ENCODE peak calls at places on chromosomes 7 and 10, in ten cellular contexts. I is breast epithelium, P is AG09319, T is A549, C is cardiac muscle cell, G is GM20000, Y is tibial nerve, K is AG04449, U is CD14-positive monocyte, Q is esophagus squamous epithelium. H is an unnamed sample.

GRCh38 chr10:69316313-69317059 is 38.2 kb downstream of the HK1 start:
- DNase-seq in I (no peak), P (no peak), T (no peak), C (no peak), G (no peak), Y (peak), K (no peak), U (no peak), Q (no peak), H (no peak)

GRCh38 chr7:132785861-132786260 is 209.6 kb upstream of the PLXNA4 start:
- DNase-seq in I (no peak), P (no peak), T (no peak), C (no peak), G (no peak), Y (no peak), K (no peak), U (no peak), Q (no peak), H (no peak)

GRCh38 chr7:48088559-48089414 is at the start of gene UPP1:
- DNase-seq in I (peak), P (peak), T (peak), C (peak), G (peak), Y (peak), K (peak), U (peak), Q (peak), H (peak)

GRCh38 chr7:69654849-69655707 is 56.8 kb downstream of the AUTS2 start:
- DNase-seq in I (no peak), P (no peak), T (no peak), C (no peak), G (no peak), Y (no peak), K (no peak), U (no peak), Q (no peak), H (no peak)

GRCh38 chr7:157047148-157047547 is 36.7 kb upstream of the MNX1 start:
- DNase-seq in I (no peak), P (no peak), T (peak), C (no peak), G (no peak), Y (no peak), K (no peak), U (no peak), Q (no peak), H (no peak)

GRCh38 chr7:150390206-150390605 is 11.1 kb downstream of the ZNF775 start:
- DNase-seq in I (no peak), P (no peak), T (no peak), C (no peak), G (no peak), Y (no peak), K (no peak), U (peak), Q (no peak), H (no peak)

GRCh38 chr10:34305189-34305588 is 509.9 kb downstream of the PARD3 start:
- DNase-seq in I (peak), P (no peak), T (peak), C (peak), G (peak), Y (no peak), K (no peak), U (no peak), Q (no peak), H (no peak)

GRCh38 chr7:73779517-73779916 is 9.4 kb upstream of the CLDN3 start:
- DNase-seq in I (no peak), P (no peak), T (no peak), C (no peak), G (no peak), Y (no peak), K (no peak), U (no peak), Q (no peak), H (no peak)

GRCh38 chr7:101626069-101626671 is 2.9 kb downstream of the MYL10 start:
- DNase-seq in I (no peak), P (no peak), T (no peak), C (no peak), G (no peak), Y (no peak), K (no peak), U (no peak), Q (no peak), H (no peak)

GRCh38 chr7:65438593-65438992 is 64.9 kb downstream of the ZNF92 start:
- DNase-seq in I (no peak), P (peak), T (no peak), C (no peak), G (no peak), Y (no peak), K (peak), U (no peak), Q (no peak), H (peak)

GRCh38 chr10:50929670-50930069 is 44.2 kb upstream of the A1CF start:
- DNase-seq in I (no peak), P (no peak), T (no peak), C (no peak), G (no peak), Y (no peak), K (no peak), U (no peak), Q (no peak), H (no peak)

GRCh38 chr10:112467541-112468075 is 20.6 kb downstream of the VTI1A start:
- DNase-seq in I (no peak), P (no peak), T (no peak), C (no peak), G (no peak), Y (no peak), K (no peak), U (no peak), Q (no peak), H (no peak)

GRCh38 chr10:72079356-72079755 is 9.0 kb downstream of the SPOCK2 start:
- DNase-seq in I (no peak), P (no peak), T (no peak), C (no peak), G (no peak), Y (no peak), K (no peak), U (no peak), Q (no peak), H (no peak)

GRCh38 chr10:111990734-111991133 is 192.8 kb downstream of the GPAM start:
- DNase-seq in I (no peak), P (no peak), T (no peak), C (no peak), G (no peak), Y (no peak), K (no peak), U (no peak), Q (no peak), H (no peak)

GRCh38 chr7:69893915-69894314 is 295.6 kb downstream of the AUTS2 start:
- DNase-seq in I (no peak), P (no peak), T (peak), C (no peak), G (peak), Y (no peak), K (no peak), U (no peak), Q (no peak), H (no peak)

GRCh38 chr7:50782376-50783208 is at the start of gene GRB10:
- DNase-seq in I (no peak), P (no peak), T (no peak), C (peak), G (no peak), Y (no peak), K (no peak), U (no peak), Q (no peak), H (no peak)

GRCh38 chr10:436911-437665 is 252.4 kb downstream of the DIP2C start:
- DNase-seq in I (no peak), P (no peak), T (no peak), C (no peak), G (no peak), Y (no peak), K (no peak), U (no peak), Q (no peak), H (no peak)

GRCh38 chr7:109073543-109073942 is 503.9 kb downstream of the DNAJB9 start:
- DNase-seq in I (no peak), P (no peak), T (no peak), C (no peak), G (no peak), Y (no peak), K (no peak), U (no peak), Q (no peak), H (no peak)

GRCh38 chr10:129958118-129958685 is 5.9 kb downstream of the EBF3 start:
- DNase-seq in I (no peak), P (no peak), T (no peak), C (peak), G (no peak), Y (no peak), K (no peak), U (no peak), Q (no peak), H (no peak)

GRCh38 chr10:16930540-16930939 is 113.3 kb upstream of the RSU1 start:
- DNase-seq in I (no peak), P (no peak), T (no peak), C (no peak), G (no peak), Y (no peak), K (no peak), U (no peak), Q (no peak), H (no peak)

GRCh38 chr7:545470-545869 is 25.8 kb upstream of the PDGFA start:
- DNase-seq in I (no peak), P (no peak), T (no peak), C (no peak), G (no peak), Y (no peak), K (no peak), U (no peak), Q (no peak), H (no peak)

GRCh38 chr7:108660465-108660864 is 90.8 kb downstream of the DNAJB9 start:
- DNase-seq in I (no peak), P (no peak), T (no peak), C (no peak), G (no peak), Y (no peak), K (no peak), U (no peak), Q (no peak), H (no peak)

GRCh38 chr10:117685431-117685830 is 142.9 kb downstream of the EMX2 start:
- DNase-seq in I (no peak), P (no peak), T (no peak), C (no peak), G (no peak), Y (no peak), K (no peak), U (no peak), Q (no peak), H (no peak)

GRCh38 chr10:79252450-79252849 is 94.8 kb upstream of the PPIF start:
- DNase-seq in I (no peak), P (no peak), T (no peak), C (no peak), G (no peak), Y (no peak), K (no peak), U (no peak), Q (no peak), H (no peak)

GRCh38 chr10:44576715-44577191 is 191.9 kb upstream of the CXCL12 start:
- DNase-seq in I (peak), P (peak), T (no peak), C (no peak), G (no peak), Y (no peak), K (peak), U (no peak), Q (no peak), H (no peak)

GRCh38 chr7:116210345-116211005 is at the start of gene TES:
- DNase-seq in I (peak), P (no peak), T (peak), C (peak), G (peak), Y (no peak), K (no peak), U (peak), Q (no peak), H (no peak)

GRCh38 chr10:73648252-73648651 is 7.0 kb upstream of the MYOZ1 start:
- DNase-seq in I (no peak), P (no peak), T (no peak), C (no peak), G (no peak), Y (no peak), K (no peak), U (no peak), Q (no peak), H (no peak)

GRCh38 chr10:16020836-16021235 is 160.5 kb upstream of the MINDY3 start:
- DNase-seq in I (no peak), P (no peak), T (no peak), C (no peak), G (no peak), Y (no peak), K (no peak), U (no peak), Q (no peak), H (no peak)

GRCh38 chr7:82897500-82897899 is 265.2 kb downstream of the PCLO start:
- DNase-seq in I (no peak), P (no peak), T (no peak), C (no peak), G (no peak), Y (no peak), K (no peak), U (no peak), Q (no peak), H (no peak)

GRCh38 chr7:150580615-150580986 is 13.4 kb downstream of the GIMAP4 start:
- DNase-seq in I (no peak), P (no peak), T (no peak), C (no peak), G (no peak), Y (no peak), K (no peak), U (no peak), Q (no peak), H (no peak)

GRCh38 chr7:132773527-132773956 is 197.3 kb upstream of the PLXNA4 start:
- DNase-seq in I (no peak), P (peak), T (no peak), C (no peak), G (no peak), Y (no peak), K (peak), U (no peak), Q (no peak), H (peak)

GRCh38 chr10:5448333-5449048 is 36.1 kb downstream of the NET1 start:
- DNase-seq in I (no peak), P (no peak), T (no peak), C (no peak), G (no peak), Y (no peak), K (no peak), U (no peak), Q (no peak), H (no peak)

GRCh38 chr10:5447611-5448071 is 35.3 kb downstream of the NET1 start:
- DNase-seq in I (no peak), P (no peak), T (no peak), C (no peak), G (peak), Y (no peak), K (no peak), U (no peak), Q (no peak), H (no peak)

GRCh38 chr10:5450605-5451384 is 38.4 kb downstream of the NET1 start:
- DNase-seq in I (no peak), P (no peak), T (no peak), C (no peak), G (no peak), Y (no peak), K (no peak), U (no peak), Q (no peak), H (no peak)

GRCh38 chr10:5449227-5449626 is 36.9 kb downstream of the NET1 start:
- DNase-seq in I (no peak), P (no peak), T (no peak), C (no peak), G (no peak), Y (no peak), K (no peak), U (no peak), Q (no peak), H (no peak)

DNA sequence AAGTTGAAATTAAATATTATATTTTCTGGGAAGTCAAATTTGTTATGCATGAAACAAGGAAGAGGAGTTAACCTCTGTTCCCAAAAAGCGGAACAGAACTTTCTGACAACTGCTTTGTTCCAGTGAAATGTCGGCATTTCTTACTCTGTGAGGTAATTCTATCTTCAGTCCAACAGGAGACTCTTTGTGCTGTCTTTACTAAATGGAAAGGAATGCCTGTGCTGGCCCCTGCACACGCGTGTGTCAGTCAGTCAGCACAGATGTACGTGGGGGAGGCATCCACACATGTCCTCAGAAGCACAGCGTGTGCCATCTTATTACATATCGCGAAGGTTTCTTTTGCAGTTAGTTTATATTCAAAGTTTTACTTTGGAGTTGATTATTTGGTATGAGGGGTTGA is 37.5 kb downstream of the NET1 start:
- DNase-seq in I (no peak), P (no peak), T (peak), C (no peak), G (no peak), Y (no peak), K (no peak), U (no peak), Q (no peak), H (peak)
- TF ChIP-seq CTCF in I (peak), P (peak), T (no peak), C (peak), G (no peak), Y (no peak), K (no peak), U (no peak), Q (no peak), H (peak)

GRCh38 chr10:75717126-75717916 is 285.9 kb downstream of the LRMDA start:
- DNase-seq in I (no peak), P (no peak), T (peak), C (no peak), G (no peak), Y (no peak), K (no peak), U (no peak), Q (no peak), H (no peak)
- TF ChIP-seq CTCF in I (no peak), P (no peak), T (no peak), C (no peak), G (no peak), Y (peak), K (no peak), U (no peak), Q (no peak), H (no peak)

GRCh38 chr7:84455788-84456187 is 261.2 kb upstream of the SEMA3A start:
- DNase-seq in I (no peak), P (no peak), T (no peak), C (no peak), G (no peak), Y (no peak), K (no peak), U (no peak), Q (no peak), H (no peak)

GRCh38 chr7:84452618-84453017 is 258.0 kb upstream of the SEMA3A start:
- DNase-seq in I (no peak), P (no peak), T (no peak), C (no peak), G (no peak), Y (no peak), K (no peak), U (no peak), Q (no peak), H (no peak)

GRCh38 chr7:84450802-84451201 is 256.2 kb upstream of the SEMA3A start:
- DNase-seq in I (no peak), P (no peak), T (no peak), C (no peak), G (no peak), Y (no peak), K (no peak), U (no peak), Q (no peak), H (no peak)

DNA sequence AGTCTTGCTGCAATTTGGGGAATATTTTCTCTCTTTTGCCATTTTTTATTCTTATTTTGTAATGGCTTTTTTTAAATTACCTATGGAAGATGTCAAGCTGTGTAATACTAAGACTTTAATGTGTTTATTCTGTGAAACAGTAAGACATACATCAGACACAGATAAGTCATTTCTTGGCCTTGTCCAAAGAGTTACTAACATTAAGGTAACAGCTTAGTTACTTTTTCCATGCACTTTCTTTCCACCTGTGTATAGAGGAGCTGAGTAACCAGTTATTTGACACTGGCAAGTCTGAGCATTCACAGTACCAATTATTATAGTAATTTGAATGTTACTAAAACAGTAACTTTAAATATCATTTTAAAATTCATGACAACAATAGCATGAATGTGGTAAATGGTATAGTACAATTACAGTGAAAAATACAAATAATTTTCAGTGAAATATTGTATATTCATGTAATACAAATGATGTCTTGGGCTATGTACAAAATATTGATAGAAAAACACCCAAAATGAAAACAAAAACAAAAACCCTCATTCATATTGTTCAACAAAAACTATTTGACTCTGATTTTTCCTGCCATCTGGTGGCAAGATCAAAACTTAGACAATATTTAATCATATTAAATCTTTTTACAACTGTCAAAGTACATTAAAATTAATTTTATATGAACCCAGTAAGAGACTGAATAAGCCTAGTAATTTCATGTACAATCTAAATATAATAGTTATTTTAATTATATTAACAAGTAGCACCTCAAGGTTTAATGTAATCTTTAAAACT is 259.8 kb upstream of the SEMA3A start:
- DNase-seq in I (no peak), P (no peak), T (no peak), C (no peak), G (no peak), Y (no peak), K (no peak), U (no peak), Q (no peak), H (no peak)
- TF ChIP-seq CTCF in I (no peak), P (peak), T (peak), C (no peak), G (no peak), Y (no peak), K (no peak), U (no peak), Q (no peak), H (peak)

GRCh38 chr10:101353692-101354583 is at the start of gene BTRC:
- DNase-seq in I (peak), P (peak), T (peak), C (peak), G (peak), Y (peak), K (peak), U (peak), Q (peak), H (peak)
- TF ChIP-seq CTCF in I (no peak), P (no peak), T (no peak), C (peak), G (no peak), Y (no peak), K (no peak), U (no peak), Q (no peak), H (peak)

DNA sequence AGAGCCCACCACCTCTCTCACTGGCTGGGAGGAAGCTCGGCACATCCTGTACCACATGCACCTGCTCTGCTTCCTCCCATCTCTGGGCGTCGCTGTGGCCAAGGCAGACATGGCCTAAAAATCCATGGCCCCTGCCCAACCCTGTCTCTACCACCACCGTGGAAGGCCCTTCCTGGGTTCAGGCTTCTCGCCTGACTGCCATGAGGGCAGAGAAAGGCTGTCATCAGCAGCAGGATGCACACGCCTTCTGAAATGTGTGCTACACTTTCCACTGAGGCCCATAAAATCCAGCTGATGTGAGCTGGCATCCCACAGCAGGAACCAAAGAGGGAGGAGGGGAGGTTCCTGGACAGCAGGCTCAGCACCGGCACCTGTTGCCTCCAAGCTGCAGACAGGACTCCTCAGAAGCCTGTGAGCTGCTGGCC is 93.4 kb downstream of the PTPRN2 start:
- DNase-seq in I (no peak), P (no peak), T (peak), C (no peak), G (peak), Y (no peak), K (no peak), U (no peak), Q (no peak), H (no peak)
- TF ChIP-seq CTCF in I (no peak), P (no peak), T (peak), C (no peak), G (peak), Y (no peak), K (no peak), U (no peak), Q (no peak), H (no peak)

GRCh38 chr10:95656291-95657164 is at the start of gene ALDH18A1:
- DNase-seq in I (peak), P (peak), T (peak), C (peak), G (peak), Y (peak), K (peak), U (peak), Q (peak), H (peak)
- TF ChIP-seq CTCF in I (no peak), P (no peak), T (no peak), C (no peak), G (no peak), Y (no peak), K (no peak), U (no peak), Q (no peak), H (no peak)

DNA sequence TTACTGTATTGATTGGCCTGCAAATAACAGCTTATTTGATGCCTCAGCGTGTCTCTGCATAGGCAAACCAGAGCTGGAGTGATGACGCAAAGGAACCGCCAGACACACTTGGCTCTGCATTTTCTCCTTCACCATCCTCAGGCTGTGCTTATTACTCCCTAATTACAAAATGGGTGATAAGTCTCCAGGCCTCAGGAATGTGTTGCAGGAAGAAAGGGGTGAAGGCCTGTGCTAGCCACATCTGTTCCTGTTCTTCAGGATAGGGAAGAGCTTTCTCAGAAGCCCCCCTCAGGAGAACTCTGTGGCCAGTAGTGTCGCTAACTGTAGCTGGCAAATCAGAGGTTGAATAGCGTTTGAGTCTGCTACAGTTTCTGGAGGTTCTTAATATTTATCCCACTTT is 5.1 kb downstream of the TDRD1 start:
- DNase-seq in I (no peak), P (no peak), T (no peak), C (no peak), G (no peak), Y (no peak), K (no peak), U (no peak), Q (no peak), H (no peak)
- TF ChIP-seq CTCF in I (no peak), P (no peak), T (no peak), C (no peak), G (no peak), Y (no peak), K (no peak), U (no peak), Q (no peak), H (no peak)

H was measured in AG04450.